ENCODE peak calls at places on chromosomes 13 and 19, in six cellular contexts. N is thoracic aorta, L is tibial artery, S is heart right ventricle, G is left lung, I is dorsolateral prefrontal cortex. T is an unnamed sample.

GRCh38 chr19:50512999-50513745 is 541 bp downstream of the ASPDH start:
- DNase-seq in N (no peak), L (no peak), S (no peak), G (peak; percentile 27), I (no peak), T (no peak)

GRCh38 chr19:17488593-17489391 is 18.5 kb downstream of the SLC27A1 start:
- DNase-seq in N (no peak), L (peak; percentile 71), S (peak; percentile 67), G (peak; percentile 89), I (no peak), T (peak; percentile 94)

GRCh38 chr13:50526771-50527567 is 316.5 kb downstream of the DLEU7 start:
- DNase-seq in N (no peak), L (peak; percentile 74), S (no peak), G (no peak), I (no peak), T (no peak)

GRCh38 chr19:6087074-6087506 is 23.2 kb downstream of the RFX2 start:
- DNase-seq in N (no peak), L (no peak), S (no peak), G (no peak), I (no peak), T (no peak)

GRCh38 chr13:114282143-114282685 is 813 bp downstream of the UPF3A start:
- DNase-seq in N (no peak), L (peak; percentile 70), S (peak; percentile 39), G (peak; percentile 56), I (peak; percentile 24), T (peak; percentile 57)

GRCh38 chr13:101618440-101619187 is 166.1 kb downstream of the ITGBL1 start:
- DNase-seq in N (no peak), L (no peak), S (no peak), G (no peak), I (no peak), T (no peak)

GRCh38 chr13:113565526-113566226 is 18.9 kb upstream of the TFDP1 start:
- DNase-seq in N (no peak), L (no peak), S (no peak), G (no peak), I (no peak), T (no peak)

GRCh38 chr19:2270157-2270571 is 11.8 kb downstream of the PEAK3 start:
- DNase-seq in N (no peak), L (peak; percentile 83), S (peak; percentile 51), G (peak; percentile 64), I (no peak), T (peak; percentile 50)

GRCh38 chr19:4635763-4636135 is 3.6 kb upstream of the TNFAIP8L1 start:
- DNase-seq in N (no peak), L (no peak), S (no peak), G (no peak), I (no peak), T (peak; percentile 34)

GRCh38 chr19:53518061-53518460 is 19.9 kb upstream of the ZNF331 start:
- DNase-seq in N (no peak), L (no peak), S (no peak), G (no peak), I (no peak), T (no peak)

GRCh38 chr19:57623091-57623490 is 9.0 kb downstream of the ZNF134 start:
- DNase-seq in N (no peak), L (no peak), S (no peak), G (no peak), I (no peak), T (no peak)

GRCh38 chr19:46992699-46993535 is 26.7 kb upstream of the NPAS1 start:
- DNase-seq in N (no peak), L (no peak), S (peak; percentile 52), G (no peak), I (no peak), T (no peak)

GRCh38 chr19:46896076-46896794 is 35.4 kb downstream of the ARHGAP35 start:
- DNase-seq in N (no peak), L (no peak), S (no peak), G (peak; percentile 52), I (no peak), T (no peak)

GRCh38 chr19:13557756-13558398 is 51.6 kb upstream of the CACNA1A start:
- DNase-seq in N (no peak), L (no peak), S (no peak), G (no peak), I (no peak), T (no peak)

DNA sequence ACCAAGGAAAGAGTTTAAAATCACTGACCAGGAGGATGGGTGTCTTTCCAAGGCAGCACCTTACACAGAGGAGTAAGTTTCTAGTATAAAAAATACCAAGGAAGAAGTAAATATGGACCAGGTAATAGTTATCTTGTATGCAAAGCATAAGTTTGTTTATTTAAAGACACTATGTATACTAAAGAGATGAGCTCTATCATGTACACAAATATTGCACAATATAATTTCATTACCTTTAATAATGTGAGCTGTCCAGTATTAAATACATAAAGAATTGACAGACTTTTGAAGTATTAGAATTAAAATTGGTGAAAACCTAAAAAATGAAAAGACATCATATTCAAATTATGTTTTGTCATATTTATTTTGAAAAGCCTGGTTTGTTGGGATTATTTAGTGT is 322.0 kb upstream of the MIR17HG start:
- DNase-seq in N (no peak), L (no peak), S (no peak), G (no peak), I (no peak), T (no peak)
- TF ChIP-seq CTCF in N (no peak), L (no peak), S (no peak), G (no peak), I (no peak), T (no peak)

GRCh38 chr13:85261757-85262346 is 537.4 kb downstream of the SLITRK6 start:
- DNase-seq in N (no peak), L (no peak), S (no peak), G (no peak), I (no peak), T (no peak)
- TF ChIP-seq CTCF in N (no peak), L (no peak), S (peak; percentile 12), G (no peak), I (peak; percentile 31), T (peak; percentile 45)

DNA sequence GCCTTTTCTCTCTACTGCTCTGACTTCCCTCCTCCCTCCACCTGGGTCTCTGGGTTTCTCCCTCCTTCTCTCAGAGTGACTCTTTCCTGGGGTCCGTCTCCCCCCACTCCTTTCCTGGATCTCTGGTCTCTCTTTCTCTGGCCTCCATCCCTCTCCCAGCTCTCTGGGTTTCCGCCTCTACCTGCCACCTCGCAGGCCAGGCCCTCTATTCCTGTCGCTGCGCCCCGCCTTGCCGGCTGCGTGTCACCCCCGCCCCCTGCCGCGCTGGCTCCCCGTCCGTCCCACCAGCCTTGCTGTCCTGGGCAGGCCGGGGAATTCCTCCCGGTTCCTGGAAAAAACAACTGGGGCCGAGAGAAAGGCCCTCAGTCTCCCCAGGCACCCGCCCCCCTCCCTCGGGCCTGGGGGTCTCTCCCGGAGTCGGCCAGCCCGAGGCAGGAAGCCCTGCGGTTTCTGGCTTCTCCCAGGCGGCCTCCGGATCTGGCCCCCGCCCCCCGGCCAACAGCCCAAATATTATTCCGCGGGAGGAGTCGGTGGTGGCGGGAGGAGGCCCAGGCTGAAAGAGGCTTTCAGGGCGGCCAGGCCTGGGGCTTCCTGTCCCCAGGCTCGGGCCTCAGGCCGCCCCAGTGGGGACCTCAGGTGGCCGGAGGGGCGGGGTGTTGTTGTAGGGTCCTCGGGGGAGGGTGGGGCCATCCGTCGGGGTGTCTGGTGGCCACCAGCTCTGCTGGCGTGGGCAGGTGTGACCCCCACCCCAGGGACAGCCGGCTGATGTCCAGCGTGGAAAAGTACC is 9.3 kb downstream of the IRF2BP1 start:
- DNase-seq in N (no peak), L (no peak), S (peak; percentile 55), G (peak; percentile 54), I (no peak), T (peak; percentile 64)
- TF ChIP-seq CTCF in N (no peak), L (no peak), S (no peak), G (no peak), I (no peak), T (no peak)

DNA sequence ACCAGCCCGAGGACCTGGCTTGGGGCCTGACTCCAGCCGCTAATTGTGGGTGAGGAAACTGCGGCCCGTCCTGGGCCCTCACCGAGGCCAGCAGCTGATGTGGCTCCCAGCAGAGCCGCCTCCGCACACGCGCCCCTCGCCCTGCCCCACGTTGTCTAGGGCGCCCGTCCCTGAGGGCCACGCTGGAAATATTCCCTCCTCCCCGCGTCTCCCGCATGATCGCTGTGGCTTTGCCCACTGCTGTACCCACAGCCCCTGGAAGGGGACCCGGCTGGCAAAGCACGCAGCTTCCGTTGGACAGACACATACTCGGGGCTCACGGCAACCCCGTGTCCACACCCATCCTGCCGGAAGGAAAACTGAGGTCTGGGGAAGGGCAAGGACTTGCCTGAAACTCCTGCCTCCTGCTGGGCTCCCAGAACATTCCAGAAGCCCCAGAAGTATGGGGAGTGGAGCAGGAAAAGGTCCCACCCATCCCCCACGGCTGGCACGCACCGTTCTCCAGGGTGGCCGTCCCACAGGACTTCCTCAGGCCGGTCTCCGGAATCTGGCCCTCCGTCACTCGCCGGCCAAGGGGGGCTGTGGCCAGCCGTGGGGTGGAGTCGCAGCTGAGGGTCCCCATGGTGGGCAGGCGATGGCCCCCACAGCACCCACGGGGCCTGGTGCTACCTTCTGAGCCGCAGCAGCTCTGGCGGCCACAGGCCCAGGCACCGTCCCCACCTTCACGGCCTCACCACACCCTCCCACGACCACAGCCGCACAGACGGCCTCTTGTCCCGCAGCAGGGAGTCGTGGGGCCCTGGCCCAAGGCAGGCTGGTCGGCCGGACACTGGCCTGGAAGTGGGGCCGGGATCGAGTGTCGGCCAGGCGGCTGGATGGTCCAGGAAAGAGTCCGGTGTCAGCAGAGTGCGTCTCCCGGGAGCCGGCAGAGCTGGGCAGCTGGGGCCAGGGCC is 13.6 kb upstream of the SHC2 start:
- DNase-seq in N (no peak), L (no peak), S (peak; percentile 32), G (no peak), I (no peak), T (peak; percentile 48)
- TF ChIP-seq CTCF in N (no peak), L (no peak), S (peak; percentile 13), G (no peak), I (no peak), T (no peak)